ENCODE peak calls at places on chromosomes 16 and 17, in seven cellular contexts. N is mesendoderm, R is mesenchymal stem cell, E is neuronal stem cell, Q is H1, G is trophoblast cell, X is IMR-90. T is an unnamed sample.
A peak's percentile ranks its signal among the peaks of the same experiment; 100 is the strongest.

GRCh38 chr16:14375132-14375491 is 254.9 kb downstream of the PARN start:
- DNase-seq in N (no peak), R (no peak), E (no peak), Q (no peak), G (peak; percentile 70), X (peak; percentile 29), T (no peak)

GRCh38 chr17:75552847-75553552 is 27.5 kb downstream of the LLGL2 start:
- DNase-seq in N (peak; percentile 93), R (peak; percentile 67), E (no peak), Q (no peak), G (peak; percentile 63), X (peak; percentile 20), T (peak; percentile 58)

GRCh38 chr17:20095366-20096080 is 86.4 kb downstream of the SPECC1 start:
- DNase-seq in N (peak; percentile 81), R (peak; percentile 30), E (peak; percentile 46), Q (no peak), G (peak; percentile 17), X (peak; percentile 13), T (peak; percentile 84)

GRCh38 chr16:69476920-69477418 is 52.5 kb downstream of the CYB5B start:
- DNase-seq in N (peak; percentile 37), R (peak; percentile 98), E (no peak), Q (no peak), G (peak; percentile 66), X (peak; percentile 97), T (no peak)

GRCh38 chr17:35094902-35095301 is 24.8 kb downstream of the RAD51D start:
- DNase-seq in N (peak; percentile 48), R (peak; percentile 81), E (no peak), Q (no peak), G (no peak), X (peak; percentile 93), T (no peak)

GRCh38 chr17:16517477-16517876 is 25.5 kb upstream of the LRRC75A start:
- DNase-seq in N (no peak), R (no peak), E (no peak), Q (no peak), G (no peak), X (no peak), T (no peak)

GRCh38 chr16:2267913-2268666 is at the start of gene RNPS1:
- DNase-seq in N (peak; percentile 98), R (peak; percentile 97), E (peak; percentile 99), Q (peak; percentile 99), G (peak; percentile 95), X (peak; percentile 94), T (peak; percentile 96)

GRCh38 chr17:65062168-65062915 is 5.8 kb upstream of the GNA13 start:
- DNase-seq in N (peak; percentile 80), R (peak; percentile 29), E (no peak), Q (no peak), G (peak; percentile 74), X (no peak), T (no peak)

GRCh38 chr16:27597361-27597760 is 47.4 kb downstream of the KATNIP start:
- DNase-seq in N (no peak), R (no peak), E (no peak), Q (no peak), G (peak; percentile 81), X (no peak), T (no peak)

GRCh38 chr16:56912746-56913703 is 18.9 kb upstream of the HERPUD1 start:
- DNase-seq in N (no peak), R (peak; percentile 62), E (no peak), Q (no peak), G (peak; percentile 71), X (peak; percentile 83), T (no peak)

GRCh38 chr16:81758376-81758775 is 20.7 kb upstream of the PLCG2 start:
- DNase-seq in N (no peak), R (peak; percentile 18), E (no peak), Q (no peak), G (no peak), X (peak; percentile 9), T (no peak)

GRCh38 chr16:53457670-53458069 is 23.4 kb downstream of the RBL2 start:
- DNase-seq in N (peak; percentile 36), R (no peak), E (no peak), Q (no peak), G (no peak), X (no peak), T (no peak)

GRCh38 chr17:29283496-29283895 is 10.5 kb downstream of the NUFIP2 start:
- DNase-seq in N (peak; percentile 10), R (no peak), E (no peak), Q (no peak), G (no peak), X (no peak), T (no peak)

GRCh38 chr16:86024210-86024609 is 125.2 kb downstream of the IRF8 start:
- DNase-seq in N (no peak), R (no peak), E (no peak), Q (no peak), G (no peak), X (no peak), T (no peak)

GRCh38 chr16:50244504-50245416 is 21.6 kb upstream of the ADCY7 start:
- DNase-seq in N (peak; percentile 62), R (no peak), E (no peak), Q (peak; percentile 71), G (peak; percentile 64), X (no peak), T (peak; percentile 81)

GRCh38 chr16:55913717-55914116 is 38.5 kb upstream of the CES5A start:
- DNase-seq in N (no peak), R (no peak), E (no peak), Q (no peak), G (no peak), X (no peak), T (no peak)

GRCh38 chr17:64331946-64332493 is 58.6 kb downstream of the PECAM1 start:
- DNase-seq in N (peak; percentile 10), R (no peak), E (no peak), Q (no peak), G (no peak), X (no peak), T (no peak)

GRCh38 chr17:75075597-75076253 is 12.0 kb upstream of the SLC16A5 start:
- DNase-seq in N (no peak), R (no peak), E (no peak), Q (no peak), G (no peak), X (no peak), T (no peak)

GRCh38 chr17:41660221-41660711 is 28.4 kb upstream of the EIF1 start:
- DNase-seq in N (no peak), R (no peak), E (no peak), Q (no peak), G (no peak), X (no peak), T (no peak)

GRCh38 chr17:41496803-41497484 is 7.2 kb upstream of the KRT36 start:
- DNase-seq in N (peak; percentile 93), R (peak; percentile 81), E (peak; percentile 21), Q (peak; percentile 84), G (peak; percentile 76), X (peak; percentile 83), T (peak; percentile 96)

GRCh38 chr16:50607970-50608557 is 59.9 kb downstream of the NKD1 start:
- DNase-seq in N (no peak), R (no peak), E (no peak), Q (no peak), G (no peak), X (no peak), T (no peak)

GRCh38 chr17:66976781-66977201 is 12.3 kb downstream of the CACNG4 start:
- DNase-seq in N (no peak), R (no peak), E (no peak), Q (no peak), G (no peak), X (no peak), T (no peak)
- H3K23ac ChIP-seq in N (no peak overlapping the region), R (no peak overlapping the region), E (no peak overlapping the region), Q (no peak overlapping the region), G (no peak overlapping the region), X (no peak overlapping the region), T (no peak overlapping the region)

GRCh38 chr16:89922477-89922883 is 662 bp upstream of the TUBB3 start:
- DNase-seq in N (peak; percentile 94), R (peak; percentile 97), E (peak; percentile 61), Q (peak; percentile 70), G (peak; percentile 79), X (peak; percentile 91), T (peak; percentile 83)

GRCh38 chr16:89922884-89923639 is at the start of gene TUBB3:
- DNase-seq in N (peak; percentile 87), R (peak; percentile 84), E (peak; percentile 89), Q (peak; percentile 93), G (peak; percentile 62), X (peak; percentile 77), T (peak; percentile 86)

GRCh38 chr16:89920723-89921122 is 2.1 kb downstream of the MC1R start:
- DNase-seq in N (no peak), R (peak; percentile 53), E (no peak), Q (no peak), G (no peak), X (peak; percentile 47), T (peak; percentile 32)

GRCh38 chr16:89921131-89921698 is 1.9 kb upstream of the TUBB3 start:
- DNase-seq in N (peak; percentile 47), R (no peak), E (no peak), Q (no peak), G (no peak), X (no peak), T (peak; percentile 63)

DNA sequence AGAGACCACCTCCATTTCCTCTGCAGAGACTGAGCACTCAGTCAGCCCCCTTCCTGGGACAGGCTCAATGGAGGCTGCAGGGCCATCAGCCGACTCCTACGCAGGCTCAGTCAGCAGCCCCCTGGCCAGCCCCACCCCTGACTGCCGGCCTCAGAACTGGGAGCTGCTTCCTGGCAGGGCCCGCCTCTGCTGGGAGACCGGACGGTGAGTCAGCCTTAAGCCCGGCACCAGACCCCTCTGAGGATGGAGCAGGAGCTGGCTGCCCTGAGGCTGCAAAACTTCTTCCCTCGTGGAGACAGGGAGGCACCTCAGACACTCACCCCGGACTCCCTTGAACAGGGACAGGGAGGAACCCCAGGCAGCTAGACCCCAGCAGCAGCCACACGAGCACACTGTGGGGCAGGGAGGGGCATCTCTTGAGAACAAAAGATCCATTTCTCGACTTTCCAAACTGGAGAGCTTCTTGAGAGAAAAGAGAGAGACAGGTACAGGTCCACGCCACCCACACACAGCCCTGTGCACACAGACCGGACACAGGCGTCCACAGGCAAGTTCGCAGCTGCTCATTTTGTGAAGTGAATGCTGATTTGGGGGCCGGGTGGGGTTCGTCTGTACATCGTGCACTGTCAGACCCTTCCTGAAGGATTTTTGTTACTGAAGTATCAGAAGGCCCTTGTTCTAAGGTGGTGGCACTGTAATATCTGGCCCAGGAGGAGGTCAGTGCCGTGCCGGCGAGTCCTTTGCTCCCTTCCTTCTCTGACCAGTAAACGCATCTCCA is 1.3 kb upstream of the TUBB3 start:
- DNase-seq in N (peak; percentile 93), R (peak; percentile 97), E (peak; percentile 36), Q (peak; percentile 69), G (peak; percentile 89), X (peak; percentile 94), T (peak; percentile 86)
- H3K4me2 ChIP-seq in N (peak overlapping the region; percentile 90), R (peak overlapping the region; percentile 95), E (peak overlapping the region; percentile 99), Q (peak overlapping the region; percentile 82), G (peak overlapping the region; percentile 83), X (peak overlapping the region; percentile 93), T (peak overlapping the region; percentile 72)

DNA sequence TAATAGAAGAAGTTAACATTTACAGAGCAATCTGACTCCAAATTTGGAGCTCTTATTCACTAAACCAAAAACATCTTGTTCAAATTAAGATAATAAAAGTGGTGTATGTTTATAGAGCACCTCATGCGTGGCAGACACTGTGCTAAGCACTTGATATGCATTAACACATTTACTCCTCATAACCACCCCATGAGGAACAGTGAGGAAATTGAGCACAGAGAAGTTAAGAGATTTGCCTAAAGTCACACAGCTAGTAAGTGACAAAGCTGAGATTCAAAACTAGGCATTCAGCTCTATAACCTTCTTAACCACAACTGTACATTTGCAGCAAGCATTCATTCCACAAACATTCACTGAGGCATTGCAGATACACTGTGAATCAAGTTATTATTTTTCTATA is 94.0 kb downstream of the VAT1L start:
- DNase-seq in N (no peak), R (no peak), E (no peak), Q (no peak), G (no peak), X (peak; percentile 34), T (no peak)
- H3K23ac ChIP-seq in N (no peak overlapping the region), R (no peak overlapping the region), E (no peak overlapping the region), Q (no peak overlapping the region), G (no peak overlapping the region), X (no peak overlapping the region), T (no peak overlapping the region)

GRCh38 chr17:46178550-46179198 is 14.6 kb downstream of the KANSL1 start:
- DNase-seq in N (no peak), R (peak; percentile 74), E (no peak), Q (no peak), G (no peak), X (peak; percentile 44), T (no peak)
- H3K4me2 ChIP-seq in N (no peak overlapping the region), R (no peak overlapping the region), E (no peak overlapping the region), Q (peak overlapping the region; percentile 5), G (no peak overlapping the region), X (no peak overlapping the region), T (peak overlapping the region; percentile 19)

T was measured in H9.